ENCODE peak calls at places on chromosomes 6 and 20, in five cellular contexts. R is nephron progenitor cell, N is progenitor cell of endocrine pancreas, L is WTC11, C is upper lobe of left lung. V is an unnamed sample.

GRCh38 chr20:51275816-51276215 is 252.9 kb upstream of the KCNG1 start:
- DNase-seq in C (no peak), N (no peak), R (no peak), L (no peak), V (no peak)

GRCh38 chr20:15847415-15847814 is 725.8 kb downstream of the KIF16B start:
- DNase-seq in N (no peak), R (no peak), C (no peak), L (no peak), V (no peak)

GRCh38 chr20:48827880-48828733 is at the start of gene PREX1:
- DNase-seq in N (peak), R (peak), C (peak), L (peak), V (peak)

GRCh38 chr6:11224252-11224965 is 8.1 kb downstream of the NEDD9 start:
- DNase-seq in L (no peak), N (no peak), R (no peak), C (no peak), V (no peak)

GRCh38 chr6:20589266-20589665 is 55.0 kb downstream of the CDKAL1 start:
- DNase-seq in N (no peak), L (no peak), R (no peak), C (no peak), V (no peak)

GRCh38 chr6:36682328-36683144 is 4.0 kb downstream of the CDKN1A start:
- DNase-seq in R (no peak), N (no peak), L (no peak), C (peak), V (no peak)

GRCh38 chr20:19552144-19552895 is 205.7 kb upstream of the RIN2 start:
- DNase-seq in L (peak), R (peak), N (peak), C (no peak), V (peak)

GRCh38 chr20:47817573-47817972 is 32.3 kb upstream of the SULF2 start:
- DNase-seq in L (no peak), N (no peak), R (no peak), C (no peak), V (no peak)

GRCh38 chr6:157486632-157487031 is 105.6 kb downstream of the ZDHHC14 start:
- DNase-seq in L (no peak), R (no peak), C (no peak), N (no peak), V (no peak)

GRCh38 chr6:142763205-142763604 is 181.8 kb downstream of the HIVEP2 start:
- DNase-seq in N (no peak), C (no peak), L (no peak), R (no peak), V (no peak)

GRCh38 chr20:19283503-19283902 is 71.1 kb downstream of the SLC24A3 start:
- DNase-seq in C (no peak), L (no peak), N (no peak), R (no peak), V (no peak)

GRCh38 chr20:25476106-25477105 is 68.9 kb downstream of the GINS1 start:
- DNase-seq in R (no peak), N (no peak), C (peak), L (no peak), V (no peak)

GRCh38 chr6:168326294-168327261 is 7.0 kb upstream of the DACT2 start:
- DNase-seq in C (no peak), N (no peak), R (no peak), L (no peak), V (no peak)

GRCh38 chr6:39929733-39930461 is 4.4 kb downstream of the MOCS1 start:
- DNase-seq in R (no peak), N (no peak), C (no peak), L (no peak), V (no peak)

GRCh38 chr6:136651982-136652381 is 101.8 kb upstream of the MAP7 start:
- DNase-seq in C (no peak), L (no peak), N (no peak), R (no peak), V (no peak)

GRCh38 chr6:154852700-154853099 is 119.5 kb downstream of the SCAF8 start:
- DNase-seq in L (no peak), R (no peak), N (no peak), C (no peak), V (no peak)

GRCh38 chr6:35703554-35703953 is 14.8 kb upstream of the FKBP5 start:
- DNase-seq in C (no peak), N (no peak), L (no peak), R (no peak), V (peak)

GRCh38 chr20:60206259-60206658 is 248.0 kb downstream of the CDH26 start:
- DNase-seq in L (peak), N (no peak), R (peak), C (no peak), V (no peak)

GRCh38 chr6:65116326-65116725 is 590.7 kb downstream of the EYS start:
- DNase-seq in N (no peak), C (no peak), L (no peak), R (no peak), V (no peak)

GRCh38 chr6:105001906-105002305 is 45.0 kb downstream of the LIN28B start:
- DNase-seq in C (no peak), N (no peak), R (no peak), L (no peak), V (no peak)

GRCh38 chr6:159422041-159422984 is 253.1 kb downstream of the FNDC1 start:
- DNase-seq in R (no peak), L (no peak), C (peak), N (no peak), V (no peak)

GRCh38 chr20:47432251-47433210 is 69.2 kb upstream of the NCOA3 start:
- DNase-seq in L (no peak), C (no peak), N (no peak), R (no peak), V (no peak)

GRCh38 chr20:38172344-38172743 is 7.3 kb upstream of the TGM2 start:
- DNase-seq in N (no peak), C (no peak), L (no peak), R (no peak), V (no peak)

GRCh38 chr20:48006036-48006833 is 221.0 kb upstream of the SULF2 start:
- DNase-seq in L (no peak), C (peak), R (no peak), N (no peak), V (no peak)

GRCh38 chr20:22807646-22808045 is 223.3 kb upstream of the FOXA2 start:
- DNase-seq in N (no peak), C (no peak), L (no peak), R (no peak), V (no peak)

GRCh38 chr6:131728296-131728939 is 17.6 kb upstream of the CTAGE9 start:
- DNase-seq in L (no peak), R (no peak), C (no peak), N (no peak), V (no peak)

GRCh38 chr20:44720617-44720993 is 5.4 kb downstream of the CCN5 start:
- DNase-seq in C (no peak), R (no peak), N (no peak), L (no peak), V (no peak)

GRCh38 chr6:106731144-106731842 is 101.9 kb downstream of the QRSL1 start:
- DNase-seq in L (no peak), R (no peak), N (no peak), C (no peak), V (no peak)

GRCh38 chr6:127148511-127148910 is 30.0 kb downstream of the RSPO3 start:
- DNase-seq in N (no peak), L (no peak), C (no peak), R (no peak), V (no peak)

GRCh38 chr6:74931567-74931966 is 274.3 kb downstream of the COL12A1 start:
- DNase-seq in R (no peak), N (no peak), C (no peak), L (no peak), V (no peak)

GRCh38 chr20:51095755-51096509 is 73.0 kb upstream of the KCNG1 start:
- DNase-seq in C (no peak), L (no peak), N (no peak), R (no peak), V (no peak)

GRCh38 chr20:58992911-58993310 is 11.9 kb downstream of the NELFCD start:
- DNase-seq in R (no peak), N (no peak), L (no peak), C (no peak), V (no peak)
- TF ChIP-seq CTCF in R (no peak), N (no peak), L (no peak), C (no peak), V (no peak)

DNA sequence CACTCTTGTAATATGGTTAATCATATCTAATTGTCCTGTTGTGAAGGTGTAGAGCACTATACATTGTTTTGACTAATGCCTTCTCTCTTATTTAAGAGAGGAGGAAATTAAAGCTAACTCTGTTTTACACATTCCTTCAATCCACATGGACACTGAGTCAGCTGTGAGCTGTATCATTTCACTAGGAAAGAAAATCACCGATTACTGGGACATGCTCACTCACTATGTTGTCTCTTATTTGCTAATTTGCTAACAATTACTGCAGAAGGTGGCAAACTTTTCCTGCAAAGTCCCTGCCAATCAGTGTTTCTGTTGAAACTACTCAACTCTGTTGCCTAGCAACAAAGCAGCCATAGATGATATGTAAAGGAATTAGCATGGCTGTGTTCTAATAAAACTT is 98.2 kb downstream of the BCAS1 start:
- DNase-seq in L (no peak), C (no peak), R (no peak), N (no peak), V (no peak)
- TF ChIP-seq CTCF in L (no peak), C (no peak), R (no peak), N (no peak), V (no peak)

GRCh38 chr6:5422321-5422915 is 161.1 kb downstream of the FARS2 start:
- DNase-seq in C (no peak), N (no peak), R (peak), L (peak), V (no peak)
- TF ChIP-seq CTCF in C (peak), N (peak), R (peak), L (no peak), V (no peak)

GRCh38 chr20:43689165-43689564 is 22.3 kb downstream of the MYBL2 start:
- DNase-seq in L (no peak), N (no peak), C (no peak), R (no peak), V (no peak)

GRCh38 chr20:43695571-43695970 is 28.7 kb downstream of the MYBL2 start:
- DNase-seq in L (no peak), N (no peak), C (no peak), R (no peak), V (no peak)

GRCh38 chr20:43694763-43695162 is 27.8 kb downstream of the MYBL2 start:
- DNase-seq in C (no peak), R (no peak), N (no peak), L (no peak), V (no peak)

GRCh38 chr20:43690943-43691598 is 24.2 kb downstream of the MYBL2 start:
- DNase-seq in L (no peak), N (no peak), C (no peak), R (no peak), V (no peak)

GRCh38 chr20:43691928-43692524 is 25.1 kb downstream of the MYBL2 start:
- DNase-seq in R (peak), C (no peak), N (peak), L (peak), V (no peak)
- TF ChIP-seq CTCF in R (peak), C (peak), N (peak), L (peak), V (no peak)

DNA sequence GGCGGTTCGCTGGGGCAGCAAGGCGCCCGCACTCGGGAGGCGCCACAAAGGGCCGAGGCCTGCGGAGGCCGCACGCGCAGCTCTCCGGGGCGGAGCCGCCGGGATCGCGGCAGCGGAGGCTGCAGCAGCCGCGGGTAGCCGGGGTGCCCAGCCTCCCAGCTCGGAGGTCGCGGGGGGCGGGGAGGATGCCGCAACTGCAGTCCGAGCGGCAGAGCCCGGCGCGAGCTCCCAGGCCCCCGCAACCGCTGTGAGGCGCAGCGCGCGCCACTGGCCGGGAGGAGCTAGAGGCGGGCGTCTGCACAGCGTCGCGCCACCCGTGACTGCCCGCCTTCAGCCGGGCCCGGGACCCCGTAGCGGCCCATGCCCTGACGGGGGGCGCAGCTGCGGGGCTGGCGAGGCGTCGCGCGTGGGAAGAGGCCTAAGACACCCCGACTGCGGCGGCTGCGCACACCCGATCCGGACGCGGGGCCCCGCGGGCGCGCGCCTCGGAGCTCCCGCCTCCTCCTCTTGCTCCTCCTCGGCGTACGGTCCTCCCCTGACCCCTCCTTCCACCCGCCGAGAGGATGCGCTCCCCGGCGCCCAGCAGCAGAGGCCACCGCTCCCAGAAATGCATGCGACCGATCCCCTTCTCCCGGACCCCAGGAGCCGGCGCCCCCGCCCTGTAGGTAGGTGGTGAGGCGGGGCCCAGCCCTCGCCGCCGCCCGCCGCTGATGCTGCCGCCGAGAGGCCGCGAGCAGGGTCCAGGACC is at the start of gene NCOA7:
- DNase-seq in L (peak), N (peak), C (peak), R (peak), V (peak)
- TF ChIP-seq CTCF in L (no peak), N (no peak), C (peak), R (no peak), V (no peak)

GRCh38 chr6:98516869-98517268 is 317.5 kb upstream of the POU3F2 start:
- DNase-seq in C (no peak), R (no peak), N (no peak), L (no peak), V (no peak)

GRCh38 chr6:98514073-98514720 is 320.2 kb upstream of the POU3F2 start:
- DNase-seq in R (no peak), C (no peak), L (no peak), N (no peak), V (no peak)
- TF ChIP-seq CTCF in R (no peak), C (no peak), L (no peak), N (no peak), V (no peak)

GRCh38 chr6:32430179-32430578 is 9.5 kb upstream of the HLA-DRA start:
- DNase-seq in C (no peak), R (no peak), L (no peak), N (no peak), V (no peak)

GRCh38 chr6:32427934-32428474 is 11.7 kb upstream of the HLA-DRA start:
- DNase-seq in R (no peak), N (no peak), C (no peak), L (no peak), V (no peak)

GRCh38 chr6:32431142-32431541 is 8.5 kb upstream of the HLA-DRA start:
- DNase-seq in N (no peak), L (no peak), R (no peak), C (no peak), V (no peak)

GRCh38 chr6:32427218-32427617 is 12.5 kb upstream of the HLA-DRA start:
- DNase-seq in C (no peak), N (no peak), L (no peak), R (no peak), V (no peak)

GRCh38 chr6:32432050-32432450 is 7.6 kb upstream of the HLA-DRA start:
- DNase-seq in R (no peak), C (no peak), N (no peak), L (no peak), V (no peak)
- TF ChIP-seq CTCF in R (peak), C (peak), N (peak), L (no peak), V (peak)

DNA sequence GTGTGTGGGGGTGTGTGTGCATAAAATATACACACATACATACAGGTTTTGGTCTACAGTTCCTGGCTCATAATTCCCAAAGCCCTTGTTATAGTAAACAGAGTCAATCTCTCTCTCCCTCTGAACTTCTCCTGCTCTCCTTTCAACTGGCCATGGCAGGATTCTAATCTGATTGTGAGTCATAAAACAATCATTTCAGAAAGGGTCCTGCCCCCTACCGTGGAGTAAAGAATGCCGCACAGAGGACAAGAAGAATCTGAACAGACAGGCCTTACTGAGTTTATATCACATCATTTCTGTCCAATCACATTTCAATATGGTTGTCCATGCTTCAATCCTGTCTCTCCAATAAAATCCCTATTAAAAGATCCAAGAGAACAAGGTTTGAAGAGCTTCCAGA is 416.9 kb downstream of the FRK start:
- DNase-seq in L (no peak), R (no peak), N (no peak), C (no peak), V (no peak)
- TF ChIP-seq CTCF in L (no peak), R (no peak), N (peak), C (no peak), V (no peak)

DNA sequence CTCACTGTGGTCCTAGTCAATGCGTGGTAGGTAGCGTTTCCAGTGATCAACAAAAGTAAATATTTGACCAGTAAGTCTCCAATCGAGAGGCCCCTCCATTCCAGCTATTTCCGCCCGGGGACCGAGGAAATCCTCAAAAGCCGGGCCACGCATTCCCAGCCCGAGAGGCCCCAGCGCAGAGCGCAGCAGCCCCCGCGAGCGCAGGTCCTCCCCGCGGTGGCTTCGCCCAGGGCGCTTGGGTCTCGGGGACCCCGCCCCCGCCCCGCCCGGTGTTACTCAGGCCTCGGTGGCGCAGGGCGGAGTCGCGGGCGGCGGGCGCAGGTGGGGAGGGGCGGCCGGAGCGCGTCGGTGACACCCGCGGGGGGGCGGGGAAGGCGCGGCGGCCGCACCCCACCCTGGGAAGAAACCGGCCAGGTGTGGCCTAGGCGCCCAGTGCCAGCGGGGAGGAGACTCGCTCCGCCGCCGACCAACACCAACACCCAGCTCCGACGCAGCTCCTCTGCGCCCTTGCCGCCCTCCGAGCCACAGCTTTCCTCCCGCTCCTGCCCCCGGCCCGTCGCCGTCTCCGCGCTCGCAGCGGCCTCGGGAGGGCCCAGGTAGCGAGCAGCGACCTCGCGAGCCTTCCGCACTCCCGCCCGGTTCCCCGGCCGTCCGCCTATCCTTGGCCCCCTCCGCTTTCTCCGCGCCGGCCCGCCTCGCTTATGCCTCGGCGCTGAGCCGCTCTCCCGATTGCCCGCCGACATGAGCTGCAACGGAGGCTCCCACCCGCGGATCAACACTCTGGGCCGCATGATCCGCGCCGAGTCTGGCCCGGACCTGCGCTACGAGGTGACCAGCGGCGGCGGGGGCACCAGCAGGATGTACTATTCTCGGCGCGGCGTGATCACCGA is at the start of gene DSP:
- DNase-seq in R (peak), N (peak), L (peak), C (peak), V (peak)
- TF ChIP-seq CTCF in R (no peak), N (no peak), L (no peak), C (no peak), V (no peak)

GRCh38 chr20:63980806-63981728 is at the start of gene PRPF6:
- DNase-seq in R (peak), C (peak), N (peak), L (peak), V (peak)
- TF ChIP-seq CTCF in R (peak), C (peak), N (peak), L (peak), V (peak)